ENCODE peak calls at places on chromosomes 11 and 22, in ten cellular contexts. W is kidney, V is left lung, B is lower lobe of right lung, U is tibial artery, R is cardiac muscle cell, Z is IMR-90, Y is heart left ventricle, P is fibroblast of lung, E is lung. I is an unnamed sample. For H3K9me3, the result is how much of the 10 kb centered on the place peaks cover.

GRCh38 chr22:24161485-24161884 is 19.8 kb upstream of the SUSD2 start:
- DNase-seq in W (no peak), V (no peak), B (no peak), U (no peak), R (no peak), Z (no peak), Y (no peak), P (no peak), E (no peak), I (no peak)

GRCh38 chr22:17926516-17926915 is 97.8 kb downstream of the MICAL3 start:
- DNase-seq in W (no peak), V (no peak), B (no peak), U (no peak), R (no peak), Z (no peak), Y (no peak), P (no peak), E (no peak), I (no peak)

GRCh38 chr22:33906475-33906874 is 13.8 kb downstream of the LARGE1 start:
- DNase-seq in W (no peak), V (no peak), B (no peak), U (no peak), R (no peak), Z (no peak), Y (no peak), P (no peak), E (no peak), I (no peak)

GRCh38 chr11:8721740-8722139 is 39.1 kb downstream of the RPL27A start:
- DNase-seq in W (peak), V (no peak), B (no peak), U (no peak), R (no peak), Z (no peak), Y (no peak), P (peak), E (no peak), I (no peak)

GRCh38 chr11:93577291-93577690 is 34.1 kb upstream of the SMCO4 start:
- DNase-seq in W (no peak), V (no peak), B (no peak), U (no peak), R (no peak), Z (peak), Y (no peak), P (peak), E (no peak), I (no peak)

GRCh38 chr22:50485221-50486131 is 1.2 kb upstream of the MIOX start:
- DNase-seq in W (peak), V (peak), B (peak), U (no peak), R (no peak), Z (no peak), Y (no peak), P (no peak), E (peak), I (no peak)

GRCh38 chr11:3859373-3859881 is 4.0 kb downstream of the STIM1 start:
- DNase-seq in W (no peak), V (no peak), B (no peak), U (peak), R (peak), Z (no peak), Y (peak), P (no peak), E (no peak), I (no peak)

GRCh38 chr11:20759541-20759940 is 90.2 kb downstream of the NELL1 start:
- DNase-seq in W (no peak), V (no peak), B (no peak), U (no peak), R (no peak), Z (no peak), Y (no peak), P (no peak), E (no peak), I (no peak)

GRCh38 chr11:94876645-94877445 is 96.5 kb downstream of the CWC15 start:
- DNase-seq in W (peak), V (peak), B (peak), U (peak), R (peak), Z (peak), Y (peak), P (peak), E (peak), I (no peak)

GRCh38 chr22:17132112-17132511 is 11.0 kb upstream of the TMEM121B start:
- DNase-seq in W (no peak), V (no peak), B (no peak), U (no peak), R (peak), Z (no peak), Y (peak), P (no peak), E (no peak), I (no peak)

GRCh38 chr11:8768625-8769333 is 86.2 kb downstream of the RPL27A start:
- DNase-seq in W (no peak), V (no peak), B (no peak), U (peak), R (no peak), Z (peak), Y (peak), P (peak), E (peak), I (no peak)

GRCh38 chr11:65853249-65853979 is 4.6 kb downstream of the CFL1 start:
- DNase-seq in W (no peak), V (no peak), B (no peak), U (peak), R (no peak), Z (no peak), Y (no peak), P (no peak), E (no peak), I (no peak)

GRCh38 chr11:2686360-2687222 is 13.2 kb downstream of the KCNQ1OT1 start:
- DNase-seq in W (peak), V (peak), B (no peak), U (peak), R (no peak), Z (no peak), Y (no peak), P (no peak), E (no peak), I (no peak)

GRCh38 chr22:47352920-47353700 is 590.7 kb downstream of the TBC1D22A start:
- DNase-seq in W (no peak), V (peak), B (no peak), U (no peak), R (no peak), Z (no peak), Y (no peak), P (no peak), E (no peak), I (no peak)
- H3K9me3 ChIP-seq in W (under half), V (under half), B (under half), U (under half), R (under half), Z (under half), Y (under half), P (under half), E (under half), I (under half)

GRCh38 chr11:103735497-103736032 is 300.9 kb upstream of the DDI1 start:
- DNase-seq in W (no peak), V (no peak), B (no peak), U (no peak), R (no peak), Z (peak), Y (no peak), P (peak), E (no peak), I (no peak)

GRCh38 chr11:103733889-103734288 is 302.6 kb upstream of the DDI1 start:
- DNase-seq in W (no peak), V (no peak), B (no peak), U (no peak), R (no peak), Z (no peak), Y (no peak), P (no peak), E (no peak), I (no peak)

GRCh38 chr11:103736986-103737622 is 299.3 kb upstream of the DDI1 start:
- DNase-seq in W (no peak), V (no peak), B (no peak), U (no peak), R (peak), Z (no peak), Y (peak), P (no peak), E (no peak), I (no peak)

GRCh38 chr11:103737791-103738190 is 298.6 kb upstream of the DDI1 start:
- DNase-seq in W (no peak), V (no peak), B (no peak), U (no peak), R (no peak), Z (no peak), Y (peak), P (peak), E (no peak), I (no peak)

DNA sequence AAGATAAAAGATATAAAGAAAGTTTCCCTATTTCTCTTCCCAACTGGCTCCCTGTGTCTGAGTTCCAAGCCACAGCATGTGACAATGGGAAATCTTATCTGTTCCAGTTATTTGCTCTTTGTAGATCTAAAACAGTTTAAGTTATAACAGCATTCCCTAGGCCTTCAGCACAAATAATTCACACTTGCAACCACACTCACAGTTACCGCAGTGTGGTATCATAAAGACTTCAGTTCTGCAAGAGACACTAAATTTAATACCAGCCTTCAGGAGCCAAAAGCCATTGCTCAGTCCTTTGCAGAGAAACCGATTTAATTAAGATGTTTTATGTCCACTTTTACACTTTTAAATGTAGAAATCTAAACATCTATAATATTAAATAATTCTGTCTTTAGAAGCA is 300.1 kb upstream of the DDI1 start:
- DNase-seq in W (no peak), V (no peak), B (no peak), U (no peak), R (no peak), Z (no peak), Y (no peak), P (no peak), E (no peak), I (no peak)
- H3K9me3 ChIP-seq in W (under half), V (under half), B (under half), U (under half), R (under half), Z (under half), Y (under half), P (under half), E (under half), I (under half)

GRCh38 chr11:69142894-69143293 is 12.8 kb upstream of the SMIM38 start:
- DNase-seq in W (no peak), V (no peak), B (no peak), U (peak), R (no peak), Z (no peak), Y (no peak), P (no peak), E (no peak), I (no peak)
- H3K9me3 ChIP-seq in W (under half), V (under half), B (under half), U (under half), R (under half), Z (under half), Y (under half), P (under half), E (under half), I (under half)

GRCh38 chr11:32831241-32831640 is 1.5 kb downstream of the PRRG4 start:
- DNase-seq in W (no peak), V (no peak), B (no peak), U (no peak), R (no peak), Z (no peak), Y (no peak), P (no peak), E (no peak), I (no peak)
- H3K9me3 ChIP-seq in W (under half), V (under half), B (under half), U (under half), R (under half), Z (under half), Y (under half), P (under half), E (under half), I (under half)

DNA sequence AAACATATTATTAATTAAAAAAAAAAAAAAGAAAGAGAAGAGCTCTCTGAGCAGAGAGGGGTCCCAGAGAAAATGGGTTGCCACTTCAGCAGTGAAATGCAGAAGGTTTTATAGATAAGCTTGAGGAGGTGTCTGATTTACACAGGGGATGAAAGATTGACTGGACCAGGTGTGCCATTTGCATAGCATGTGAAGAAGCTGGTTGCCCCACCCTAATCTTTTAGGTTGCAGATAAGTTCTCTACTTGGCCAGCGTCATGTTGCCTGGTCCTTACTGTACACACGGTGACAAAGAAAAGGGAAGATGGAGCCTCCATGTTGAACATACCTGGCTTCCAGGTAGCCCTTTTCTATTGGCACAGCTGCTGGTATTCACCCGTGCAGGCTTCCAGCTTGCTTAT is 41.4 kb downstream of the MS4A2 start:
- DNase-seq in W (no peak), V (no peak), B (no peak), U (no peak), R (no peak), Z (no peak), Y (no peak), P (no peak), E (no peak), I (no peak)
- H3K9me3 ChIP-seq in W (under half), V (under half), B (under half), U (under half), R (under half), Z (under half), Y (under half), P (under half), E (under half), I (under half)

DNA sequence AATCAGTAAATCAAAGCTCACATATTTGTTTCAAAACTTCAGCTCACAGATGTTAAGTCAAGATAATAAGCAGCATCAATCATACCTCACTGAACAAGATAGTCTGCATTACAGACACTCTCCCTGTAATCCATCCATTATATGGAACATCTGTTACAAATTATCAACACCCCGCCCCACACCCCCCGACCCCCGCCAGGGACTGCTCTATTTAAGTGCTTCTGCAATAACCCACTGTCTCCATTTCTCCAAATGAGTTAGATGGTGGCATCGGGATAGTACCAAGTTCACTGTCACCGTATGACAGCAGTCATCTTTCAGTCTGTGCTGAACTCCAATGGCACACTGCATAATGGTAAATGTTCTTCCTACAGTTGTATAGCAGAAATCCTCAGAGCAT is 447.0 kb upstream of the ARHGAP42 start:
- DNase-seq in W (no peak), V (no peak), B (no peak), U (no peak), R (no peak), Z (no peak), Y (no peak), P (no peak), E (no peak), I (no peak)
- H3K9me3 ChIP-seq in W (under half), V (under half), B (under half), U (under half), R (under half), Z (under half), Y (under half), P (under half), E (under half), I (under half)

DNA sequence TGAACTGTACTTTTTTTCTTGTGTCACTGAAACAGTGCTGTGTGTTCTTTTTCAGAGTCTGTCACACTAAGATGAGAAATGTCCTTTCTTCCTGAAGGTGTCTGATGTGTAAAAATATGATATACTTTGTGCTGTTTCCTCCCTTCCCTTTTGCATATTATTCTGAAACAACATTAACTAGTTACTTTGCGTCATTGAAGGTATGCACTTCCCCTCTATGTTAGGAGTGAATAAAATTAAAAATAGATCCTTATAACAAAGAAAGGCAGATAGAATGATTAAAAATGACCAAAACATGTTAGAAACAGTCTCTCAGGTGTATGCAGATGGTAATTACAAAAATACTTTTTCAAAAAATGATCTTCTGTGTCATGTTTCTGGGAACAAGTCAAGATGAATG is 1.6 kb upstream of the RAB30 start:
- DNase-seq in W (no peak), V (no peak), B (no peak), U (no peak), R (no peak), Z (no peak), Y (no peak), P (no peak), E (no peak), I (no peak)
- H3K9me3 ChIP-seq in W (under half), V (under half), B (under half), U (under half), R (under half), Z (under half), Y (under half), P (under half), E (under half), I (under half)

GRCh38 chr11:6584528-6584927 is 18.9 kb downstream of the RRP8 start:
- DNase-seq in W (no peak), V (no peak), B (no peak), U (no peak), R (no peak), Z (no peak), Y (no peak), P (no peak), E (no peak), I (no peak)
- H3K9me3 ChIP-seq in W (under half), V (under half), B (under half), U (under half), R (under half), Z (under half), Y (under half), P (under half), E (under half), I (under half)

DNA sequence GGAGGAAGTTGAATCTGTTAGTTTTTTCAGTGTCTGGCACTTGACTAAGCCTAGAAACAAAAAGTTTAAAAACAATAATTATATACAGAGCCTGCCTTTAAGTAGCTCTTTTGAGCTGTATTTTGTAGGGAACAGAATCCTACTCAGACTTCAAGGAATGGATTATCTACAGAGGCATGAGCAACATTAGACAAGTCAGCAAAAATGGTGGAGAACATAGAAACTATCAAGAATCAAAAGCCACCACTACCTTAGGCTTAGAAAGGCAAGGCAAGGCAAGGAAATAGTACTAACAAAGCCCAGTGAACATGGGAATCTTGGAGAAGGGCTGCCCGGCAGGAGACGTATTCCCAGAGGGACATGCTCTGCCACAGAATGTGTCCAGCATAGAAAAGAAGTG is 353.6 kb upstream of the FAT3 start:
- DNase-seq in W (no peak), V (no peak), B (no peak), U (no peak), R (no peak), Z (no peak), Y (no peak), P (no peak), E (no peak), I (no peak)
- H3K9me3 ChIP-seq in W (under half), V (under half), B (under half), U (under half), R (under half), Z (under half), Y (under half), P (under half), E (under half), I (under half)